ENCODE peak calls at places on chromosome 1, in five cellular contexts. Q is IMR-90, K is mesendoderm, E is K562, T is A549. X is an unnamed sample.
A peak's percentile ranks its signal among the peaks of the same experiment; 100 is the strongest.

GRCh38 chr1:220956861-220957605 is 77.8 kb downstream of the HLX start:
- DNase-seq in E (no peak), Q (peak; percentile 98), T (peak; percentile 55), K (no peak), X (peak; percentile 98)

GRCh38 chr1:158095737-158096335 is 84.9 kb upstream of the CD1D start:
- DNase-seq in Q (peak; percentile 17), K (peak; percentile 84), E (peak; percentile 75), T (peak; percentile 38), X (peak; percentile 28)

GRCh38 chr1:12302798-12303447 is 73.1 kb downstream of the VPS13D start:
- DNase-seq in T (no peak), E (no peak), K (no peak), Q (peak; percentile 49), X (peak; percentile 74)

GRCh38 chr1:26826261-26827201 is at the start of gene ZDHHC18:
- DNase-seq in K (peak; percentile 55), T (peak; percentile 39), E (peak; percentile 98), Q (peak; percentile 33), X (peak; percentile 39)

GRCh38 chr1:29096255-29096896 is 27.3 kb downstream of the TMEM200B start:
- DNase-seq in K (no peak), T (no peak), E (no peak), Q (no peak), X (no peak)

GRCh38 chr1:109719337-109719837 is 7.3 kb downstream of the GSTM5 start:
- DNase-seq in T (peak; percentile 24), E (no peak), K (no peak), Q (peak; percentile 57), X (peak; percentile 51)

GRCh38 chr1:200525167-200526123 is 95.1 kb downstream of the KIF14 start:
- DNase-seq in E (no peak), T (no peak), Q (peak; percentile 68), K (no peak), X (peak; percentile 72)

GRCh38 chr1:228337031-228337564 is 69.5 kb downstream of the TRIM11 start:
- DNase-seq in K (no peak), E (no peak), T (no peak), Q (no peak), X (no peak)

GRCh38 chr1:213281610-213282316 is 230.7 kb downstream of the RPS6KC1 start:
- DNase-seq in Q (no peak), T (no peak), E (no peak), K (peak; percentile 37), X (no peak)

GRCh38 chr1:233518344-233518743 is 95.6 kb upstream of the KCNK1 start:
- DNase-seq in Q (no peak), E (peak; percentile 81), K (peak; percentile 80), T (peak; percentile 63), X (no peak)

GRCh38 chr1:109814223-109814622 is 50.5 kb upstream of the EPS8L3 start:
- DNase-seq in E (no peak), K (no peak), T (no peak), Q (no peak), X (no peak)

GRCh38 chr1:218357893-218358232 is 12.7 kb downstream of the TGFB2 start:
- DNase-seq in T (no peak), E (no peak), K (no peak), Q (no peak), X (no peak)

GRCh38 chr1:86822463-86822862 is 91.5 kb downstream of the SELENOF start:
- DNase-seq in K (no peak), T (no peak), E (no peak), Q (no peak), X (no peak)

GRCh38 chr1:180503274-180503862 is 991 bp upstream of the ACBD6 start:
- DNase-seq in T (peak; percentile 38), K (peak; percentile 18), Q (no peak), E (no peak), X (no peak)

GRCh38 chr1:35079003-35079930 is at the start of gene ZMYM1:
- DNase-seq in T (peak; percentile 76), E (peak; percentile 91), K (peak; percentile 97), Q (peak; percentile 83), X (peak; percentile 87)

GRCh38 chr1:204673909-204674701 is 11.4 kb downstream of the LRRN2 start:
- DNase-seq in T (no peak), E (no peak), K (peak; percentile 23), Q (no peak), X (no peak)

GRCh38 chr1:224497714-224498573 is 63.3 kb upstream of the WDR26 start:
- DNase-seq in K (peak; percentile 90), T (peak; percentile 14), E (no peak), Q (peak; percentile 90), X (peak; percentile 93)

GRCh38 chr1:229191066-229191674 is 79.7 kb upstream of the RAB4A start:
- DNase-seq in Q (peak; percentile 64), T (peak; percentile 10), K (peak; percentile 79), E (no peak), X (peak; percentile 26)

GRCh38 chr1:185483647-185484450 is 166.8 kb upstream of the IVNS1ABP start:
- DNase-seq in E (no peak), Q (peak; percentile 89), K (peak; percentile 33), T (peak; percentile 81), X (peak; percentile 43)

GRCh38 chr1:56563568-56563967 is 15.8 kb downstream of the PLPP3 start:
- DNase-seq in Q (no peak), K (no peak), T (no peak), E (no peak), X (no peak)

GRCh38 chr1:158506369-158506987 is 34.5 kb downstream of the OR10R2 start:
- DNase-seq in E (peak; percentile 24), T (peak; percentile 7), K (peak; percentile 80), Q (peak; percentile 8), X (no peak)

GRCh38 chr1:198359024-198359653 is 181.3 kb downstream of the ATP6V1G3 start:
- DNase-seq in T (peak; percentile 11), Q (peak; percentile 16), K (no peak), E (no peak), X (peak; percentile 48)

GRCh38 chr1:209367031-209367813 is 216.3 kb upstream of the CAMK1G start:
- DNase-seq in Q (peak; percentile 73), K (no peak), T (no peak), E (no peak), X (peak; percentile 36)

GRCh38 chr1:172122381-172122780 is 281.1 kb downstream of the DNM3 start:
- DNase-seq in Q (no peak), E (no peak), T (no peak), K (no peak), X (no peak)

DNA sequence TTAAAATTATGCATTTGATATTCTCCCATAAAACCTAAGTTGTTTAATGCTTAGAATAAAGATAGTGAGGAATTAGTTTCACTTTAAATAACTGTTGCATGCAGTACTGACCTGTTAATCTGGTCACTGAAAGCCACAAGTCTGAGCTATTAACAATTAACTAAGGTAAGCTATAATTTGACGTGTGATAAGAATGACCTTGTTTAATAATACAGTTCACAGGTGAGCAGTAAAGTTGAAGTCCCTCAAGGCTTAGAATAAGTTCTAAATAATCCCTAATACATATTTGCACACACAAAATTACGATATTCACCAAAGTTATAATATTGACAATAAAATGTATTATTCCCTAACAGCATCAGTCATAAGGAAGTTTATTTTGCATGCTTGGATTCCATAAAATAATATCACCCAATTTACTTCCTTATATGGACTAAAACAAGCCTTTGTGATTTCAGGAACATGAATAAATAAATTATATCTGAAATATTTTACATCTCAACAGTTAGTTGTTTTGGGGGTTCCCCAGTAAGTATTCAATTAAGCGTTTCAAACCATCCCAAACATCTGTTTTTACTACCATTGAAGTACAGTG is 70.6 kb upstream of the CHRM3 start:
- DNase-seq in Q (no peak), E (no peak), T (no peak), K (no peak), X (no peak)
- H3K4me3 ChIP-seq in Q (no peak overlapping the region), E (no peak overlapping the region), T (peak overlapping the region; percentile 29), K (no peak overlapping the region), X (no peak overlapping the region)

GRCh38 chr1:242585616-242586354 is 61.3 kb upstream of the PLD5 start:
- DNase-seq in K (no peak), E (no peak), T (no peak), Q (no peak), X (no peak)

DNA sequence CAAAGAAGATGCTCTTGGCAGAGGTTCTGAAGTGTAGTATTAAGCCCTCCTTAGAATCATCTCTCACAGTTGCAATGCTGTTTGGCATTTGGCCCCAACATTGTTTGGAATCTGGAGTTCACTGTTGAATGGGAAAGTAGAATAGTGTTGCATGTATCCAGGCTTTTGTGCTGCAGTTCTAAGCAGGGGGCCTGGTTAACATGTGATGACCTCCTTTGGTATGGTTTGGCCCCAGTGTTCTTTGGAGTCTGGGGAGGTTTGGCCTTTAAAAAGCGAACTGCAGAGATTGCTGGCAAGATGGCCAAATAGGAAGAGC is 61.8 kb upstream of the PLD5 start:
- DNase-seq in T (no peak), E (no peak), K (no peak), Q (no peak), X (no peak)
- H3K4me2 ChIP-seq in T (no peak overlapping the region), E (no peak overlapping the region), K (no peak overlapping the region), Q (no peak overlapping the region), X (no peak overlapping the region)

DNA sequence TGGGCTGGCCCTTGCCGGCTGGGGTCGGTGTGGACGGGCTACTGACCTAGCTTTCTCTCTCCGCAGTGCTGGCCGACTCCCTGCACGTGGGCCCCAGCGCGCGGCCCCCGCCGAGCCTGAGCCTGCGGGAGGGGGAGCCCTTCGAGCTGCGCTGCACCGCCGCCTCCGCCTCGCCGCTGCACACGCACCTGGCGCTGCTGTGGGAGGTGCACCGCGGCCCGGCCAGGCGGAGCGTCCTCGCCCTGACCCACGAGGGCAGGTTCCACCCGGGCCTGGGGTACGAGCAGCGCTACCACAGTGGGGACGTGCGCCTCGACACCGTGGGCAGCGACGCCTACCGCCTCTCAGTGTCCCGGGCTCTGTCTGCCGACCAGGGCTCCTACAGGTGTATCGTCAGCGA is 34.9 kb downstream of the PTGFRN start:
- DNase-seq in Q (no peak), T (no peak), K (no peak), E (no peak), X (no peak)
- H3K4me1 ChIP-seq in Q (no peaks in the 10 kb centered on the region), T (no peaks in the 10 kb centered on the region), K (no peaks in the 10 kb centered on the region), E (no peaks in the 10 kb centered on the region), X (no peaks in the 10 kb centered on the region)

GRCh38 chr1:102435483-102435882 is 438.8 kb upstream of the OLFM3 start:
- DNase-seq in E (no peak), Q (no peak), T (no peak), K (peak; percentile 3), X (no peak)
- H3K4me3 ChIP-seq in E (no peak overlapping the region), Q (no peak overlapping the region), T (no peak overlapping the region), K (no peak overlapping the region), X (no peak overlapping the region)

DNA sequence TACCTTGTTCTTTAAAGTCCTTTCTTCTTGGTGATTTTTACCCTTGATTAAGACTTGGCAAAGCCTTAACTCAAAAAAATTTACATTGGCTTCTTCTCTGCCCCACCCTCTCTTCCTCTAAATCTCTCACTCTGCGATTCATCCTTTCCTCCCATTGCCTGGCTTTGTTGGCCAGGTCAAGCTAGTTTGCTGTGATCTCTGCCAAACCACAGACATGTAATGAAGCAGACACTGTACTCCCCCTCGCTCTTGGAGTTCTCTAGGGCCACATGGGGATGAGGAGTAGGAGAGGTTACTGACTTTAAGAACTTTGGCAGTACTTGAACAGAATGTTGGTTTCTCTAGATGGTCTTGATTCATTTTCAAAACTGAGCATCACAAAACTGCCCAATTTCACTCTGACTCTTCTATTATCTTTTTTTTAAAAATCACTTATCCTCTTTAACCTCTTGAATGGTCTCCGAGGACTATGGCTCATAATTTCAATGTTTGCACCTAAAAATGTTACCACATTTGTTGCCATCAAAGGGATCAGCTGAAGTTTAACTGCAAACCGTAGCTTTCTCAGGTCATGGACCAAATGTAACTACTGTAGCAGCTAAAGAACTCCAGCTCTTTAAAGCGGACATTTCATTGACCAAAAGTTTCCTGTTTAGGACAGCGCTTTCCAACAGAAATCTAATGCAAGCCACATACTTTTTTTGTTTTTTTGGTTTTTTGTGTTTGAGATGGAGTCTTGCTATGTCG is 62.7 kb upstream of the IPO9 start:
- DNase-seq in T (no peak), Q (peak; percentile 91), K (no peak), E (no peak), X (peak; percentile 96)
- H3K4me2 ChIP-seq in T (no peak overlapping the region), Q (peak overlapping the region; percentile 0), K (no peak overlapping the region), E (no peak overlapping the region), X (peak overlapping the region; percentile 21)

X was measured in fibroblast of lung.